ENCODE peak calls at places on chromosome 3, in eight cellular contexts. One of them, this sample, is unnamed.

GRCh38 chr3:19547665-19548464 is 386.2 kb downstream of the EFHB start:
- DNase-seq in tibial nerve: no peak
- DNase-seq in GM12892: no peak
- DNase-seq in ovary: no peak
- DNase-seq in IMR-90: no peak
- DNase-seq in adrenal gland: no peak
- DNase-seq in lower leg skin: no peak
- DNase-seq in gastrocnemius medialis: no peak
- DNase-seq in this sample: no peak

GRCh38 chr3:129360224-129360623 is 68.2 kb downstream of the EFCAB12 start:
- DNase-seq in tibial nerve: no peak
- DNase-seq in GM12892: no peak
- DNase-seq in ovary: no peak
- DNase-seq in IMR-90: no peak
- DNase-seq in adrenal gland: no peak
- DNase-seq in lower leg skin: no peak
- DNase-seq in gastrocnemius medialis: no peak
- DNase-seq in this sample: no peak

GRCh38 chr3:52315977-52316764 is at the start of gene DNAH1:
- DNase-seq in tibial nerve: no peak
- DNase-seq in GM12892: no peak
- DNase-seq in ovary: no peak
- DNase-seq in IMR-90: no peak
- DNase-seq in adrenal gland: no peak
- DNase-seq in lower leg skin: no peak
- DNase-seq in gastrocnemius medialis: no peak
- DNase-seq in this sample: no peak

GRCh38 chr3:4834403-4834866 is 144.8 kb upstream of the BHLHE40 start:
- DNase-seq in tibial nerve: no peak
- DNase-seq in GM12892: no peak
- DNase-seq in ovary: no peak
- DNase-seq in IMR-90: peak; percentile 17
- DNase-seq in adrenal gland: no peak
- DNase-seq in lower leg skin: no peak
- DNase-seq in gastrocnemius medialis: no peak
- DNase-seq in this sample: no peak

GRCh38 chr3:119418091-119418512 is 45.3 kb downstream of the TMEM39A start:
- DNase-seq in tibial nerve: no peak
- DNase-seq in GM12892: no peak
- DNase-seq in ovary: no peak
- DNase-seq in IMR-90: no peak
- DNase-seq in adrenal gland: no peak
- DNase-seq in lower leg skin: no peak
- DNase-seq in gastrocnemius medialis: no peak
- DNase-seq in this sample: no peak

GRCh38 chr3:171936231-171936841 is 93.2 kb downstream of the TMEM212 start:
- DNase-seq in tibial nerve: no peak
- DNase-seq in GM12892: no peak
- DNase-seq in ovary: no peak
- DNase-seq in IMR-90: peak; percentile 78
- DNase-seq in adrenal gland: no peak
- DNase-seq in lower leg skin: no peak
- DNase-seq in gastrocnemius medialis: no peak
- DNase-seq in this sample: peak; percentile 8

GRCh38 chr3:13896473-13897154 is 16.7 kb upstream of the WNT7A start:
- DNase-seq in tibial nerve: peak; percentile 57
- DNase-seq in GM12892: no peak
- DNase-seq in ovary: peak; percentile 43
- DNase-seq in IMR-90: peak; percentile 54
- DNase-seq in adrenal gland: no peak
- DNase-seq in lower leg skin: peak; percentile 55
- DNase-seq in gastrocnemius medialis: peak; percentile 25
- DNase-seq in this sample: no peak

GRCh38 chr3:14784087-14784596 is 34.6 kb upstream of the FGD5 start:
- DNase-seq in tibial nerve: no peak
- DNase-seq in GM12892: no peak
- DNase-seq in ovary: no peak
- DNase-seq in IMR-90: no peak
- DNase-seq in adrenal gland: no peak
- DNase-seq in lower leg skin: no peak
- DNase-seq in gastrocnemius medialis: no peak
- DNase-seq in this sample: no peak

GRCh38 chr3:10177737-10178136 is 13.0 kb downstream of the IRAK2 start:
- DNase-seq in tibial nerve: no peak
- DNase-seq in GM12892: no peak
- DNase-seq in ovary: no peak
- DNase-seq in IMR-90: no peak
- DNase-seq in adrenal gland: no peak
- DNase-seq in lower leg skin: no peak
- DNase-seq in gastrocnemius medialis: no peak
- DNase-seq in this sample: no peak

GRCh38 chr3:52090620-52091468 is 34.5 kb upstream of the DUSP7 start:
- DNase-seq in tibial nerve: no peak
- DNase-seq in GM12892: no peak
- DNase-seq in ovary: no peak
- DNase-seq in IMR-90: no peak
- DNase-seq in adrenal gland: no peak
- DNase-seq in lower leg skin: no peak
- DNase-seq in gastrocnemius medialis: no peak
- DNase-seq in this sample: no peak

GRCh38 chr3:80769683-80770082 is 991.8 kb downstream of the GBE1 start:
- DNase-seq in tibial nerve: no peak
- DNase-seq in GM12892: no peak
- DNase-seq in ovary: no peak
- DNase-seq in IMR-90: no peak
- DNase-seq in adrenal gland: no peak
- DNase-seq in lower leg skin: no peak
- DNase-seq in gastrocnemius medialis: no peak
- DNase-seq in this sample: no peak

GRCh38 chr3:187987919-187988318 is 166.0 kb upstream of the LPP start:
- DNase-seq in tibial nerve: no peak
- DNase-seq in GM12892: no peak
- DNase-seq in ovary: no peak
- DNase-seq in IMR-90: no peak
- DNase-seq in adrenal gland: no peak
- DNase-seq in lower leg skin: no peak
- DNase-seq in gastrocnemius medialis: no peak
- DNase-seq in this sample: no peak

GRCh38 chr3:18080198-18080689 is 337.8 kb upstream of the TBC1D5 start:
- DNase-seq in tibial nerve: no peak
- DNase-seq in GM12892: no peak
- DNase-seq in ovary: no peak
- DNase-seq in IMR-90: peak; percentile 37
- DNase-seq in adrenal gland: no peak
- DNase-seq in lower leg skin: no peak
- DNase-seq in gastrocnemius medialis: no peak
- DNase-seq in this sample: no peak

GRCh38 chr3:42123012-42123581 is 31.9 kb downstream of the TRAK1 start:
- DNase-seq in tibial nerve: no peak
- DNase-seq in GM12892: no peak
- DNase-seq in ovary: no peak
- DNase-seq in IMR-90: peak; percentile 55
- DNase-seq in adrenal gland: no peak
- DNase-seq in lower leg skin: no peak
- DNase-seq in gastrocnemius medialis: no peak
- DNase-seq in this sample: peak; percentile 44

GRCh38 chr3:118400886-118401285 is 633.8 kb downstream of the IGSF11 start:
- DNase-seq in tibial nerve: no peak
- DNase-seq in GM12892: no peak
- DNase-seq in ovary: no peak
- DNase-seq in IMR-90: no peak
- DNase-seq in adrenal gland: no peak
- DNase-seq in lower leg skin: no peak
- DNase-seq in gastrocnemius medialis: no peak
- DNase-seq in this sample: no peak

GRCh38 chr3:49174586-49174985 is 3.2 kb downstream of the KLHDC8B start:
- DNase-seq in tibial nerve: no peak
- DNase-seq in GM12892: no peak
- DNase-seq in ovary: no peak
- DNase-seq in IMR-90: no peak
- DNase-seq in adrenal gland: no peak
- DNase-seq in lower leg skin: no peak
- DNase-seq in gastrocnemius medialis: no peak
- DNase-seq in this sample: no peak

GRCh38 chr3:149145926-149146325 is 16.5 kb downstream of the HPS3 start:
- DNase-seq in tibial nerve: no peak
- DNase-seq in GM12892: no peak
- DNase-seq in ovary: no peak
- DNase-seq in IMR-90: no peak
- DNase-seq in adrenal gland: no peak
- DNase-seq in lower leg skin: no peak
- DNase-seq in gastrocnemius medialis: no peak
- DNase-seq in this sample: no peak

GRCh38 chr3:151135548-151136337 is 50.3 kb downstream of the MED12L start:
- DNase-seq in tibial nerve: no peak
- DNase-seq in GM12892: no peak
- DNase-seq in ovary: no peak
- DNase-seq in IMR-90: no peak
- DNase-seq in adrenal gland: no peak
- DNase-seq in lower leg skin: no peak
- DNase-seq in gastrocnemius medialis: no peak
- DNase-seq in this sample: no peak

GRCh38 chr3:23743141-23743784 is 62.5 kb upstream of the UBE2E1 start:
- DNase-seq in tibial nerve: no peak
- DNase-seq in GM12892: no peak
- DNase-seq in ovary: no peak
- DNase-seq in IMR-90: no peak
- DNase-seq in adrenal gland: no peak
- DNase-seq in lower leg skin: no peak
- DNase-seq in gastrocnemius medialis: no peak
- DNase-seq in this sample: no peak

GRCh38 chr3:168847293-168847883 is 751.7 kb upstream of the GOLIM4 start:
- DNase-seq in tibial nerve: no peak
- DNase-seq in GM12892: no peak
- DNase-seq in ovary: no peak
- DNase-seq in IMR-90: peak; percentile 57
- DNase-seq in adrenal gland: no peak
- DNase-seq in lower leg skin: no peak
- DNase-seq in gastrocnemius medialis: no peak
- DNase-seq in this sample: peak; percentile 3

GRCh38 chr3:149402481-149402880 is 25.0 kb upstream of the TM4SF1 start:
- DNase-seq in tibial nerve: no peak
- DNase-seq in GM12892: no peak
- DNase-seq in ovary: no peak
- DNase-seq in IMR-90: no peak
- DNase-seq in adrenal gland: no peak
- DNase-seq in lower leg skin: no peak
- DNase-seq in gastrocnemius medialis: no peak
- DNase-seq in this sample: no peak

GRCh38 chr3:44924102-44925084 is 50.0 kb downstream of the TGM4 start:
- DNase-seq in tibial nerve: no peak
- DNase-seq in GM12892: no peak
- DNase-seq in ovary: no peak
- DNase-seq in IMR-90: peak; percentile 56
- DNase-seq in adrenal gland: no peak
- DNase-seq in lower leg skin: no peak
- DNase-seq in gastrocnemius medialis: no peak
- DNase-seq in this sample: no peak

GRCh38 chr3:21750831-21751391 is at the start of gene ZNF385D:
- DNase-seq in tibial nerve: peak; percentile 27
- DNase-seq in GM12892: no peak
- DNase-seq in ovary: peak; percentile 49
- DNase-seq in IMR-90: peak; percentile 33
- DNase-seq in adrenal gland: peak; percentile 17
- DNase-seq in lower leg skin: peak; percentile 27
- DNase-seq in gastrocnemius medialis: peak; percentile 22
- DNase-seq in this sample: peak; percentile 7

GRCh38 chr3:13708301-13708700 is 159.4 kb downstream of the FBLN2 start:
- DNase-seq in tibial nerve: no peak
- DNase-seq in GM12892: no peak
- DNase-seq in ovary: peak; percentile 1
- DNase-seq in IMR-90: no peak
- DNase-seq in adrenal gland: peak; percentile 2
- DNase-seq in lower leg skin: no peak
- DNase-seq in gastrocnemius medialis: no peak
- DNase-seq in this sample: no peak

GRCh38 chr3:178802993-178803693 is 266.9 kb downstream of the KCNMB2 start:
- DNase-seq in tibial nerve: no peak
- DNase-seq in GM12892: no peak
- DNase-seq in ovary: no peak
- DNase-seq in IMR-90: no peak
- DNase-seq in adrenal gland: no peak
- DNase-seq in lower leg skin: no peak
- DNase-seq in gastrocnemius medialis: no peak
- DNase-seq in this sample: no peak

GRCh38 chr3:154549391-154549790 is 119.4 kb upstream of the GPR149 start:
- DNase-seq in tibial nerve: no peak
- DNase-seq in GM12892: no peak
- DNase-seq in ovary: no peak
- DNase-seq in IMR-90: no peak
- DNase-seq in adrenal gland: no peak
- DNase-seq in lower leg skin: no peak
- DNase-seq in gastrocnemius medialis: no peak
- DNase-seq in this sample: no peak
- TF ChIP-seq POLR2A in tibial nerve: no peak
- TF ChIP-seq POLR2A in GM12892: no peak
- TF ChIP-seq POLR2A in ovary: no peak
- TF ChIP-seq POLR2A in IMR-90: no peak
- TF ChIP-seq POLR2A in adrenal gland: no peak
- TF ChIP-seq POLR2A in lower leg skin: no peak
- TF ChIP-seq POLR2A in gastrocnemius medialis: no peak
- TF ChIP-seq POLR2A in this sample: no peak

DNA sequence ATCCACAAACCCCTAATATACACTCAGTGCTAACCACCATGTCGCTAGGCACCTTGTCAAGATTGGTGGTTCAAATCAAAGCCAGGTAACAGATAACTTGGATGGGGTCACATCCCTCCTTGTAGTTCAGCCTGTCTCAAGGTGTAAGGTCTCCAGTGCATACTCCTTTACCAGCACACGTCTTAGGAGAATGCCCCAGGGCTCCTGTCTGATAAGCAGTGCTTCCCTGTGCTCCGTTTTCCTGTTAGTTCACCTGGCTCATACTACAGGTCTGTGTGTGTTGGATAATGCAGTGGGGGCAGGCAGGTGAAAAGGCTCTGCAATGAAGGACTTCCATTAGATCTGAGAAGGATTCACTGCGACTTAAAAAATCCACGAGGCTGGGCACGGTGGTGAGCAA is 50.7 kb downstream of the ETV5 start:
- DNase-seq in tibial nerve: no peak
- DNase-seq in GM12892: no peak
- DNase-seq in ovary: no peak
- DNase-seq in IMR-90: no peak
- DNase-seq in adrenal gland: no peak
- DNase-seq in lower leg skin: no peak
- DNase-seq in gastrocnemius medialis: no peak
- DNase-seq in this sample: no peak
- TF ChIP-seq POLR2A in tibial nerve: no peak
- TF ChIP-seq POLR2A in GM12892: no peak
- TF ChIP-seq POLR2A in ovary: no peak
- TF ChIP-seq POLR2A in IMR-90: no peak
- TF ChIP-seq POLR2A in adrenal gland: no peak
- TF ChIP-seq POLR2A in lower leg skin: no peak
- TF ChIP-seq POLR2A in gastrocnemius medialis: no peak
- TF ChIP-seq POLR2A in this sample: no peak

GRCh38 chr3:38138347-38139190 is at the start of gene MYD88:
- DNase-seq in tibial nerve: peak; percentile 75
- DNase-seq in GM12892: peak; percentile 77
- DNase-seq in ovary: peak; percentile 78
- DNase-seq in IMR-90: peak; percentile 51
- DNase-seq in adrenal gland: peak; percentile 79
- DNase-seq in lower leg skin: peak; percentile 73
- DNase-seq in gastrocnemius medialis: peak; percentile 60
- DNase-seq in this sample: no peak
- TF ChIP-seq POLR2A in tibial nerve: peak; percentile 47
- TF ChIP-seq POLR2A in GM12892: peak; percentile 87
- TF ChIP-seq POLR2A in ovary: peak; percentile 43
- TF ChIP-seq POLR2A in IMR-90: no peak
- TF ChIP-seq POLR2A in adrenal gland: peak; percentile 65
- TF ChIP-seq POLR2A in lower leg skin: no peak
- TF ChIP-seq POLR2A in gastrocnemius medialis: peak; percentile 51
- TF ChIP-seq POLR2A in this sample: peak; percentile 77

GRCh38 chr3:113695818-113696645 is at the start of gene USF3:
- DNase-seq in tibial nerve: peak; percentile 49
- DNase-seq in GM12892: peak; percentile 85
- DNase-seq in ovary: peak; percentile 83
- DNase-seq in IMR-90: peak; percentile 44
- DNase-seq in adrenal gland: peak; percentile 79
- DNase-seq in lower leg skin: peak; percentile 64
- DNase-seq in gastrocnemius medialis: peak; percentile 61
- DNase-seq in this sample: peak; percentile 75
- TF ChIP-seq POLR2A in tibial nerve: peak; percentile 60
- TF ChIP-seq POLR2A in GM12892: peak; percentile 69
- TF ChIP-seq POLR2A in ovary: peak; percentile 13
- TF ChIP-seq POLR2A in IMR-90: peak; percentile 43
- TF ChIP-seq POLR2A in adrenal gland: peak; percentile 46
- TF ChIP-seq POLR2A in lower leg skin: no peak
- TF ChIP-seq POLR2A in gastrocnemius medialis: peak; percentile 64
- TF ChIP-seq POLR2A in this sample: peak; percentile 49